ENCODE peak calls at places on chromosomes 3 and 15, in seven cellular contexts. D is esophagus squamous epithelium, K is neural progenitor cell, U is ovary, O is sigmoid colon, R is IMR-90, A is psoas muscle. G is an unnamed sample.

GRCh38 chr15:31302778-31303433 is 23.7 kb upstream of the KLF13 start:
- DNase-seq in D (no peak), K (peak; percentile 77), U (no peak), O (peak; percentile 56), R (no peak), A (peak; percentile 47), G (no peak)

GRCh38 chr15:29097168-29097567 is 172.5 kb downstream of the NSMCE3 start:
- DNase-seq in D (no peak), K (no peak), U (no peak), O (peak; percentile 41), R (no peak), A (no peak), G (no peak)

GRCh38 chr3:115062412-115062956 is 84.6 kb downstream of the ZBTB20 start:
- DNase-seq in D (no peak), K (no peak), U (no peak), O (no peak), R (peak; percentile 52), A (no peak), G (no peak)

GRCh38 chr3:197454014-197454413 is 101.8 kb downstream of the BDH1 start:
- DNase-seq in D (no peak), K (no peak), U (no peak), O (no peak), R (no peak), A (no peak), G (no peak)

GRCh38 chr3:48476426-48477053 is 27.4 kb downstream of the SHISA5 start:
- DNase-seq in D (no peak), K (no peak), U (no peak), O (no peak), R (no peak), A (no peak), G (no peak)

GRCh38 chr15:41794081-41794480 is 19.8 kb downstream of the MAPKBP1 start:
- DNase-seq in D (no peak), K (no peak), U (no peak), O (no peak), R (peak; percentile 52), A (no peak), G (no peak)

GRCh38 chr3:42702066-42702951 is at the start of gene HHATL:
- DNase-seq in D (no peak), K (no peak), U (peak; percentile 7), O (no peak), R (no peak), A (peak; percentile 95), G (no peak)

GRCh38 chr15:66633346-66633745 is 67.5 kb upstream of the LCTL start:
- DNase-seq in D (no peak), K (no peak), U (no peak), O (no peak), R (no peak), A (no peak), G (no peak)

GRCh38 chr15:95857124-95857757 is 473.3 kb upstream of the NR2F2 start:
- DNase-seq in D (no peak), K (no peak), U (no peak), O (no peak), R (peak; percentile 90), A (no peak), G (no peak)

GRCh38 chr3:101676219-101676764 is 640 bp downstream of the ZBTB11 start:
- DNase-seq in D (no peak), K (peak; percentile 98), U (peak; percentile 95), O (peak; percentile 97), R (peak; percentile 96), A (peak; percentile 98), G (peak; percentile 98)

GRCh38 chr3:4660936-4661335 is 167.8 kb downstream of the ITPR1 start:
- DNase-seq in D (no peak), K (no peak), U (no peak), O (no peak), R (no peak), A (no peak), G (no peak)

GRCh38 chr3:172140499-172141391 is 101.4 kb downstream of the FNDC3B start:
- DNase-seq in D (no peak), K (no peak), U (no peak), O (peak; percentile 78), R (peak; percentile 98), A (no peak), G (no peak)

GRCh38 chr3:18424862-18425640 is at the start of gene SATB1:
- DNase-seq in D (no peak), K (peak; percentile 90), U (peak; percentile 85), O (peak; percentile 92), R (peak; percentile 34), A (peak; percentile 90), G (peak; percentile 24)

GRCh38 chr3:26484140-26484539 is 138.4 kb upstream of the LRRC3B start:
- DNase-seq in D (no peak), K (peak; percentile 53), U (no peak), O (no peak), R (no peak), A (no peak), G (peak; percentile 1)

GRCh38 chr15:77104155-77104554 is 33.2 kb upstream of the TSPAN3 start:
- DNase-seq in D (no peak), K (no peak), U (no peak), O (no peak), R (peak; percentile 32), A (no peak), G (no peak)

GRCh38 chr15:77107531-77108355 is 36.8 kb upstream of the TSPAN3 start:
- DNase-seq in D (no peak), K (peak; percentile 83), U (peak; percentile 69), O (peak; percentile 72), R (peak; percentile 60), A (peak; percentile 73), G (peak; percentile 42)

GRCh38 chr15:77111813-77112212 is 40.9 kb upstream of the TSPAN3 start:
- DNase-seq in D (no peak), K (no peak), U (no peak), O (no peak), R (no peak), A (no peak), G (no peak)

GRCh38 chr15:77112819-77113569 is 42.1 kb upstream of the TSPAN3 start:
- DNase-seq in D (no peak), K (peak; percentile 50), U (no peak), O (no peak), R (no peak), A (no peak), G (no peak)

DNA sequence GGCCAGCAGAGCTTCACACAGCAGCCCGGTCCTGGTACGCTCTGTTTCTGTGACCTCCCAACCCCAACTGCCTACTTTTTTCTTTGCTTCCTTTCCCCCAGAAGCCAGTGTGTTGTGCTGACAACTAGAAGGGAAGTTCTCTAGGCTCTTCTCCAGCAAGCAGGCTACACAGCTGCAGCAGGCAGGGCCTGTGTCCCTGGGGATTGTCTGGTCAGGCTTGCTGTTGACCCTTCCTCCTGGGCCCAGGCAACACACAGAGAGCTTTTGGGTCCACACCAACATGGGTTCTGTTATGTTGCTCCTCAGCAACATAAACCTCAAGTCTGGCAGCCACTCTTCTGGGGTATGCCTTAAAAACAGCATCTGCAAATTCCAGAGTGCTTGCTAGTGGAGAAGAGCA is 36.2 kb upstream of the TSPAN3 start:
- DNase-seq in D (no peak), K (no peak), U (peak; percentile 40), O (peak; percentile 74), R (no peak), A (peak; percentile 70), G (no peak)
- H3K9me3 ChIP-seq in D (no peaks in the 10 kb centered on the region), K (no peaks in the 10 kb centered on the region), U (no peaks in the 10 kb centered on the region), O (no peaks in the 10 kb centered on the region), R (no peaks in the 10 kb centered on the region), A (no peaks in the 10 kb centered on the region), G (no peaks in the 10 kb centered on the region)

GRCh38 chr3:98483626-98484025 is 13.9 kb upstream of the OR5K2 start:
- DNase-seq in D (no peak), K (no peak), U (no peak), O (no peak), R (no peak), A (no peak), G (no peak)
- H3K9me3 ChIP-seq in D (peaks cover 14% of the 10 kb centered on the region), K (peaks cover 2% of the 10 kb centered on the region), U (peaks cover 3% of the 10 kb centered on the region), O (peaks cover 15% of the 10 kb centered on the region), R (no peaks in the 10 kb centered on the region), A (peaks cover 37% of the 10 kb centered on the region), G (peaks cover 4% of the 10 kb centered on the region)

DNA sequence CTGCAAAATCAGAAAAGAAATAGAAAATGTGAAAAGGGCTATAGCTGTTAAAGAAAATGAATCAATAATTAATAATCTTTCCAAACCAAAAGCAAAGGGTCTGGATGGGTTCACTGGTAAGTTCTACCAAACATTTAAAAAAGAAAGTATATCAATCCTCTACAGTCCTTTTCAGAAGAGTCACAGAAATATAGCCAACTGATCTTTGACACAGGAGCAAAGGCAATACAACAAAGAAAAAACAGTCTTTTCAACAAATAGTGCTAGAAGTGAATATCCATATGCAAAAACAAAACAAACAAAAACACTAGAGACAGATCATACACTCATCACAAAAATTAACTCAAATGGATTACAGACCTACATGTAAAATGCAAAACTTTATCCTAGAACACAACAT is 32.6 kb downstream of the RFX7 start:
- DNase-seq in D (no peak), K (no peak), U (no peak), O (no peak), R (no peak), A (no peak), G (no peak)
- H3K9me3 ChIP-seq in D (no peaks in the 10 kb centered on the region), K (peaks cover 10% of the 10 kb centered on the region), U (no peaks in the 10 kb centered on the region), O (no peaks in the 10 kb centered on the region), R (peaks cover 2% of the 10 kb centered on the region), A (peaks cover 12% of the 10 kb centered on the region), G (peaks cover 34% of the 10 kb centered on the region)

GRCh38 chr3:83317605-83318004 is 1556.2 kb upstream of the GBE1 start:
- DNase-seq in D (no peak), K (no peak), U (no peak), O (no peak), R (no peak), A (no peak), G (no peak)

GRCh38 chr3:83320726-83321125 is 1559.3 kb upstream of the GBE1 start:
- DNase-seq in D (no peak), K (no peak), U (no peak), O (no peak), R (no peak), A (no peak), G (no peak)

GRCh38 chr3:83321891-83322290 is 1560.4 kb upstream of the GBE1 start:
- DNase-seq in D (no peak), K (no peak), U (no peak), O (no peak), R (no peak), A (no peak), G (no peak)

GRCh38 chr3:83321457-83321856 is 1560.0 kb upstream of the GBE1 start:
- DNase-seq in D (no peak), K (no peak), U (no peak), O (no peak), R (no peak), A (no peak), G (no peak)
- H3K9me3 ChIP-seq in D (no peaks in the 10 kb centered on the region), K (no peaks in the 10 kb centered on the region), U (peaks cover 4% of the 10 kb centered on the region), O (no peaks in the 10 kb centered on the region), R (peaks cover 6% of the 10 kb centered on the region), A (no peaks in the 10 kb centered on the region), G (no peaks in the 10 kb centered on the region)

G was measured in MG63.